ENCODE peak calls at places on chromosomes 2 and 18, in eight cellular contexts. N is NK-92 treated with Interleukin-12 subunit alpha and Interleukin-12 subunit beta, amount 100 ng/mL, for 24 hours; B is foreskin fibroblast; L is ACHN; I is activated CD4-positive, alpha-beta T cell treated with anti-CD3 and anti-CD28 coated beads, Interleukin-2, amount 50 U/mL, for 1 hour; H is left cardiac atrium; M is NCI-H774; P is activated CD8-positive, alpha-beta T cell treated with anti-CD3 and anti-CD28 coated beads for 36 hours. Z is an unnamed sample.

GRCh38 chr2:121716126-121716525 is 20.5 kb downstream of the NIFK start:
- DNase-seq in N (no peak), B (no peak), L (no peak), I (no peak), H (no peak), M (no peak), P (no peak), Z (no peak)

GRCh38 chr18:51211552-51211951 is 14.1 kb upstream of the MEX3C start:
- DNase-seq in N (peak; percentile 70), B (peak; percentile 30), L (no peak), I (no peak), H (peak; percentile 62), M (no peak), P (peak; percentile 78), Z (peak; percentile 41)

GRCh38 chr18:48324651-48325050 is 84.5 kb downstream of the ZBTB7C start:
- DNase-seq in N (no peak), B (no peak), L (no peak), I (no peak), H (no peak), M (no peak), P (no peak), Z (no peak)

GRCh38 chr2:170362895-170363582 is 185.1 kb downstream of the MYO3B start:
- DNase-seq in N (no peak), B (no peak), L (no peak), I (no peak), H (no peak), M (no peak), P (peak; percentile 58), Z (no peak)

GRCh38 chr2:134269986-134270735 is 16.3 kb downstream of the MGAT5 start:
- DNase-seq in N (no peak), B (no peak), L (peak; percentile 41), I (no peak), H (no peak), M (no peak), P (no peak), Z (no peak)

GRCh38 chr2:160908157-160908556 is 252.1 kb upstream of the TANK start:
- DNase-seq in N (no peak), B (no peak), L (no peak), I (no peak), H (no peak), M (no peak), P (no peak), Z (no peak)

GRCh38 chr18:35982404-35983114 is 10.1 kb downstream of the RMP24 start:
- DNase-seq in N (no peak), B (peak; percentile 82), L (no peak), I (no peak), H (no peak), M (no peak), P (no peak), Z (no peak)

GRCh38 chr2:160293401-160293911 is 93.4 kb upstream of the ITGB6 start:
- DNase-seq in N (no peak), B (peak; percentile 95), L (no peak), I (no peak), H (peak; percentile 28), M (no peak), P (no peak), Z (peak; percentile 78)

GRCh38 chr2:230425377-230425776 is 9.4 kb downstream of the SP100 start:
- DNase-seq in N (no peak), B (no peak), L (no peak), I (no peak), H (no peak), M (no peak), P (no peak), Z (no peak)